ENCODE peak calls at places on chromosome 19, in seven cellular contexts. F is HTR-8/SVneo, U is anterior cingulate cortex, Q is uterus, V is H4, S is GM13976, W is Karpas-422. G is an unnamed sample.

GRCh38 chr19:58474291-58474996 is 1.7 kb upstream of the ZNF446 start:
- DNase-seq in W (no peak), S (no peak), V (peak), U (no peak), F (no peak), Q (no peak), G (peak)

GRCh38 chr19:39568604-39569003 is 28.6 kb upstream of the EID2 start:
- DNase-seq in W (no peak), Q (no peak), F (no peak), U (no peak), S (no peak), V (peak), G (peak)

GRCh38 chr19:20325151-20325550 is 158.1 kb downstream of the ZNF486 start:
- DNase-seq in W (no peak), F (no peak), U (no peak), S (no peak), V (no peak), Q (no peak), G (no peak)

GRCh38 chr19:18809149-18809978 is 18.3 kb upstream of the COMP start:
- DNase-seq in S (no peak), W (no peak), V (peak), Q (peak), F (no peak), U (no peak), G (no peak)

GRCh38 chr19:49802836-49803528 is 10.1 kb downstream of the FUZ start:
- DNase-seq in S (no peak), V (no peak), W (no peak), F (no peak), U (no peak), Q (peak), G (no peak)

GRCh38 chr19:823565-824121 is 1.9 kb upstream of the PLPPR3 start:
- DNase-seq in W (no peak), V (peak), F (peak), Q (no peak), S (no peak), U (no peak), G (peak)

GRCh38 chr19:39130337-39131254 is 5.0 kb downstream of the PAK4 start:
- DNase-seq in F (no peak), W (no peak), S (peak), U (no peak), V (no peak), Q (no peak), G (no peak)

GRCh38 chr19:41548954-41549688 is 26.8 kb upstream of the CEACAM21 start:
- DNase-seq in S (peak), Q (no peak), F (no peak), U (no peak), W (no peak), V (no peak), G (no peak)

GRCh38 chr19:38251564-38252051 is 4.6 kb downstream of the PPP1R14A start:
- DNase-seq in V (no peak), S (no peak), U (no peak), Q (peak), F (no peak), W (no peak), G (no peak)

GRCh38 chr19:50244695-50245094 is 41.3 kb downstream of the MYH14 start:
- DNase-seq in F (no peak), U (no peak), Q (no peak), W (no peak), V (no peak), S (no peak), G (no peak)

G was measured in SW480.